ENCODE peak calls at places on chromosomes 13 and 19, in nine cellular contexts. X is mucosa of descending colon, M is lung, H is MCF 10A, D is PC-9, T is endothelial cell, E is fibroblast of pulmonary artery, J is right lobe of liver, I is Calu3. C is an unnamed sample.
A peak's percentile ranks its signal among the peaks of the same experiment; 100 is the strongest.

GRCh38 chr13:81540777-81541176 is 1199.9 kb upstream of the SPRY2 start:
- DNase-seq in X (no peak), M (no peak), H (peak; percentile 28), D (no peak), T (no peak), E (no peak), J (no peak), I (no peak), C (no peak)

GRCh38 chr19:52904052-52904451 is 6.6 kb upstream of the ZNF320 start:
- DNase-seq in X (no peak), M (no peak), H (no peak), D (no peak), T (no peak), E (no peak), J (no peak), I (no peak), C (no peak)

GRCh38 chr19:21588202-21588601 is 82.8 kb downstream of the ZNF429 start:
- DNase-seq in X (no peak), M (no peak), H (no peak), D (no peak), T (no peak), E (no peak), J (no peak), I (no peak), C (no peak)

GRCh38 chr19:46480409-46480808 is 9.0 kb upstream of the PNMA8A start:
- DNase-seq in X (no peak), M (no peak), H (no peak), D (no peak), T (peak; percentile 53), E (peak; percentile 80), J (no peak), I (no peak), C (peak; percentile 48)

GRCh38 chr13:83281666-83282065 is 600.6 kb downstream of the SLITRK1 start:
- DNase-seq in X (no peak), M (no peak), H (no peak), D (no peak), T (no peak), E (no peak), J (no peak), I (no peak), C (no peak)

GRCh38 chr13:42574435-42575311 is 721 bp downstream of the TNFSF11 start:
- DNase-seq in X (peak; percentile 49), M (no peak), H (no peak), D (peak; percentile 3), T (no peak), E (no peak), J (no peak), I (no peak), C (peak; percentile 4)

GRCh38 chr13:112790735-112791641 is 101.2 kb downstream of the ATP11A start:
- DNase-seq in X (no peak), M (no peak), H (no peak), D (no peak), T (no peak), E (peak; percentile 18), J (no peak), I (no peak), C (no peak)

GRCh38 chr13:107441279-107441678 is 774.1 kb downstream of the LIG4 start:
- DNase-seq in X (no peak), M (no peak), H (peak; percentile 45), D (no peak), T (no peak), E (peak; percentile 39), J (no peak), I (no peak), C (no peak)

GRCh38 chr19:33947565-33947964 is 150.9 kb downstream of the KCTD15 start:
- DNase-seq in X (no peak), M (no peak), H (peak; percentile 18), D (no peak), T (no peak), E (peak; percentile 1), J (no peak), I (no peak), C (no peak)

GRCh38 chr19:10517361-10517759 is at the start of gene S1PR5:
- DNase-seq in X (no peak), M (no peak), H (no peak), D (peak; percentile 58), T (no peak), E (no peak), J (no peak), I (peak; percentile 5), C (peak; percentile 73)

GRCh38 chr13:98044301-98044700 is 90.8 kb downstream of the IPO5 start:
- DNase-seq in X (no peak), M (no peak), H (no peak), D (no peak), T (no peak), E (no peak), J (no peak), I (no peak), C (no peak)

GRCh38 chr19:6042776-6043726 is 65.1 kb upstream of the RANBP3 start:
- DNase-seq in X (no peak), M (no peak), H (no peak), D (no peak), T (no peak), E (no peak), J (no peak), I (no peak), C (no peak)

GRCh38 chr19:30046522-30046921 is 104.5 kb downstream of the URI1 start:
- DNase-seq in X (no peak), M (no peak), H (no peak), D (no peak), T (no peak), E (peak; percentile 9), J (no peak), I (no peak), C (no peak)

GRCh38 chr19:10961073-10961762 is 388 bp downstream of the SMARCA4 start:
- DNase-seq in X (peak; percentile 62), M (no peak), H (peak; percentile 34), D (peak; percentile 15), T (peak; percentile 53), E (peak; percentile 30), J (no peak), I (peak; percentile 55), C (no peak)

GRCh38 chr19:38634757-38635482 is 12.5 kb upstream of the ACTN4 start:
- DNase-seq in X (peak; percentile 79), M (peak; percentile 76), H (peak; percentile 80), D (peak; percentile 77), T (peak; percentile 86), E (peak; percentile 70), J (peak; percentile 76), I (peak; percentile 87), C (peak; percentile 86)

GRCh38 chr13:49594576-49594975 is 9.2 kb upstream of the RCBTB1 start:
- DNase-seq in X (no peak), M (no peak), H (no peak), D (no peak), T (no peak), E (no peak), J (no peak), I (no peak), C (no peak)

GRCh38 chr13:50787316-50788195 is 55.9 kb downstream of the DLEU7 start:
- DNase-seq in X (no peak), M (no peak), H (no peak), D (no peak), T (no peak), E (no peak), J (no peak), I (no peak), C (no peak)

GRCh38 chr13:47846886-47847285 is 154.2 kb downstream of the SUCLA2 start:
- DNase-seq in X (no peak), M (no peak), H (no peak), D (no peak), T (no peak), E (no peak), J (no peak), I (no peak), C (no peak)
- TF ChIP-seq CTCF in X (no peak), M (no peak), H (no peak), D (no peak), T (no peak), E (no peak), J (no peak), I (no peak), C (no peak)

GRCh38 chr19:41999071-41999877 is 5.2 kb upstream of the ATP1A3 start:
- DNase-seq in X (peak; percentile 15), M (no peak), H (no peak), D (no peak), T (peak; percentile 26), E (no peak), J (no peak), I (peak; percentile 18), C (peak; percentile 53)
- TF ChIP-seq CTCF in X (no peak), M (no peak), H (no peak), D (no peak), T (no peak), E (no peak), J (no peak), I (no peak), C (no peak)

DNA sequence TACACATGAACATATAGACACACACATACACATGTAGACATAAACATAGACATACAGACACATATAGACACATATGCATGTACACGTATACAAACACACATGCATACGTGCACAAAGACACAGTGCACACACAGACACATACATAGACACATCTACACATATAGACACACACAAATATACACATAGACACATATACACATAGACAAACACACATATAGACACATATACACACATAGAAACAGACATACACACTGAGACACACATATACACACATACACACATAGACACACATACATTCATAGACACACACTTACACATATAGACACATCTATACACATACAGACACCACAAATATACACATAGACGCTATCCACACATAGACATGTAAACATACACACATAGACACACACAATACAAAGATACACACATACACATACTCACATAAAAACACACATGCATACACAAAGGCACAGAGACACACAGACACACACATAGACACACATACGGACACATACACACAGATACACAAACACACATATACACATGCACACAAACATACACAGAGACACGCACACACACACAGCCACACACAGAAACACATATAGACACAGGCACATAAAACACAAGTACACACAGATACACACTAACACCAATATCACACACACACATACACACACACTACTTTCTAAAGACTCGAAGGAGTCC is 254.0 kb downstream of the TSHZ3 start:
- DNase-seq in X (no peak), M (no peak), H (no peak), D (no peak), T (no peak), E (no peak), J (no peak), I (no peak), C (no peak)
- TF ChIP-seq CTCF in X (no peak), M (no peak), H (no peak), D (no peak), T (no peak), E (no peak), J (no peak), I (no peak), C (no peak)

GRCh38 chr19:2047076-2047448 is 4.0 kb downstream of the MKNK2 start:
- DNase-seq in X (peak; percentile 54), M (no peak), H (no peak), D (no peak), T (no peak), E (no peak), J (no peak), I (no peak), C (no peak)
- TF ChIP-seq CTCF in X (no peak), M (no peak), H (no peak), D (no peak), T (no peak), E (no peak), J (no peak), I (no peak), C (no peak)

GRCh38 chr13:85864963-85865530 is 65.8 kb upstream of the SLITRK6 start:
- DNase-seq in X (no peak), M (no peak), H (peak; percentile 49), D (no peak), T (peak; percentile 54), E (peak; percentile 15), J (no peak), I (peak; percentile 1), C (no peak)
- TF ChIP-seq CTCF in X (no peak), M (no peak), H (peak; percentile 32), D (peak; percentile 58), T (peak; percentile 18), E (peak; percentile 29), J (peak; percentile 10), I (no peak), C (peak; percentile 45)

GRCh38 chr19:17441241-17442135 is 7.0 kb downstream of the TMEM221 start:
- DNase-seq in X (no peak), M (no peak), H (peak; percentile 23), D (no peak), T (peak; percentile 40), E (peak; percentile 68), J (no peak), I (no peak), C (peak; percentile 44)
- TF ChIP-seq CTCF in X (no peak), M (no peak), H (peak; percentile 37), D (peak; percentile 68), T (no peak), E (peak; percentile 50), J (peak; percentile 25), I (no peak), C (peak; percentile 46)